ENCODE peak calls at places on chromosomes 12 and 14, in seven cellular contexts. P is endothelial cell, Q is AG09319, B is GM20000, U is tibial artery, R is left cardiac atrium, G is G401. T is an unnamed sample.

GRCh38 chr12:5244513-5244972 is 187.4 kb upstream of the NTF3 start:
- DNase-seq in P (no peak), Q (no peak), B (no peak), U (no peak), R (no peak), G (no peak), T (no peak)

GRCh38 chr12:106120578-106121105 is 18.1 kb downstream of the NUAK1 start:
- DNase-seq in P (no peak), Q (no peak), B (no peak), U (no peak), R (no peak), G (no peak), T (no peak)

GRCh38 chr12:122182887-122183587 is at the start of gene LRRC43:
- DNase-seq in P (peak), Q (no peak), B (peak), U (no peak), R (peak), G (peak), T (no peak)

GRCh38 chr12:122102331-122102730 is 23.8 kb downstream of the MLXIP start:
- DNase-seq in P (no peak), Q (no peak), B (no peak), U (no peak), R (no peak), G (no peak), T (no peak)

GRCh38 chr14:22819191-22819988 is 4.2 kb upstream of the SLC7A7 start:
- DNase-seq in P (peak), Q (peak), B (peak), U (peak), R (peak), G (no peak), T (peak)

GRCh38 chr14:94387051-94388026 is 1.1 kb downstream of the SERPINA1 start:
- DNase-seq in P (no peak), Q (no peak), B (no peak), U (no peak), R (no peak), G (no peak), T (no peak)

GRCh38 chr12:106112094-106112822 is 26.5 kb downstream of the NUAK1 start:
- DNase-seq in P (no peak), Q (no peak), B (no peak), U (no peak), R (no peak), G (peak), T (no peak)

GRCh38 chr12:111251099-111251498 is 117.8 kb downstream of the PHETA1 start:
- DNase-seq in P (no peak), Q (no peak), B (no peak), U (no peak), R (no peak), G (no peak), T (no peak)

GRCh38 chr12:65495233-65495632 is 216.8 kb downstream of the MSRB3 start:
- DNase-seq in P (no peak), Q (no peak), B (no peak), U (no peak), R (no peak), G (no peak), T (no peak)

T was measured in fibroblast of the conjunctiva.